ENCODE peak calls at places on chromosome 22, in six cellular contexts. One of them, this sample, is unnamed.

GRCh38 chr22:43272301-43272700 is 70.9 kb downstream of the SCUBE1 start:
- DNase-seq in endodermal cell: no peak
- DNase-seq in A549: no peak
- DNase-seq in heart right ventricle: no peak
- DNase-seq in keratinocyte: no peak
- DNase-seq in psoas muscle: no peak
- DNase-seq in this sample: no peak

GRCh38 chr22:31350410-31350863 is 4.3 kb upstream of the PATZ1 start:
- DNase-seq in A549: peak; percentile 34
- DNase-seq in heart right ventricle: no peak
- DNase-seq in endodermal cell: no peak
- DNase-seq in psoas muscle: no peak
- DNase-seq in keratinocyte: no peak
- DNase-seq in this sample: no peak

GRCh38 chr22:24232124-24232523 is 12.8 kb downstream of the GGT5 start:
- DNase-seq in psoas muscle: no peak
- DNase-seq in keratinocyte: no peak
- DNase-seq in A549: no peak
- DNase-seq in endodermal cell: no peak
- DNase-seq in heart right ventricle: no peak
- DNase-seq in this sample: no peak

GRCh38 chr22:35230839-35231584 is 26.3 kb upstream of the HMGXB4 start:
- DNase-seq in psoas muscle: no peak
- DNase-seq in keratinocyte: no peak
- DNase-seq in A549: peak; percentile 48
- DNase-seq in endodermal cell: peak; percentile 60
- DNase-seq in heart right ventricle: no peak
- DNase-seq in this sample: peak; percentile 80

GRCh38 chr22:36183446-36183845 is 18.2 kb downstream of the APOL4 start:
- DNase-seq in endodermal cell: peak; percentile 41
- DNase-seq in A549: no peak
- DNase-seq in keratinocyte: no peak
- DNase-seq in heart right ventricle: no peak
- DNase-seq in psoas muscle: no peak
- DNase-seq in this sample: no peak

GRCh38 chr22:25374871-25375270 is 155.4 kb downstream of the CRYBB2 start:
- DNase-seq in A549: no peak
- DNase-seq in heart right ventricle: no peak
- DNase-seq in keratinocyte: no peak
- DNase-seq in psoas muscle: no peak
- DNase-seq in endodermal cell: no peak
- DNase-seq in this sample: no peak

GRCh38 chr22:33917744-33918406 is 2.4 kb downstream of the LARGE1 start:
- DNase-seq in psoas muscle: no peak
- DNase-seq in A549: peak; percentile 26
- DNase-seq in endodermal cell: peak; percentile 62
- DNase-seq in keratinocyte: no peak
- DNase-seq in heart right ventricle: no peak
- DNase-seq in this sample: peak; percentile 81

GRCh38 chr22:49589811-49590210 is 237.9 kb downstream of the BRD1 start:
- DNase-seq in psoas muscle: no peak
- DNase-seq in A549: no peak
- DNase-seq in heart right ventricle: no peak
- DNase-seq in endodermal cell: no peak
- DNase-seq in keratinocyte: no peak
- DNase-seq in this sample: no peak

GRCh38 chr22:28923826-28924732 is 40.7 kb downstream of the ZNRF3 start:
- DNase-seq in keratinocyte: no peak
- DNase-seq in endodermal cell: no peak
- DNase-seq in psoas muscle: peak; percentile 61
- DNase-seq in A549: no peak
- DNase-seq in heart right ventricle: peak; percentile 20
- DNase-seq in this sample: no peak

GRCh38 chr22:22945195-22945594 is 57.6 kb downstream of the IGLL5 start:
- DNase-seq in endodermal cell: no peak
- DNase-seq in heart right ventricle: no peak
- DNase-seq in A549: no peak
- DNase-seq in keratinocyte: no peak
- DNase-seq in psoas muscle: no peak
- DNase-seq in this sample: peak; percentile 1

GRCh38 chr22:43154887-43155536 is 3.7 kb downstream of the TSPO start:
- DNase-seq in keratinocyte: no peak
- DNase-seq in endodermal cell: no peak
- DNase-seq in psoas muscle: peak; percentile 59
- DNase-seq in A549: no peak
- DNase-seq in heart right ventricle: no peak
- DNase-seq in this sample: no peak

GRCh38 chr22:49462795-49463194 is 364.9 kb downstream of the BRD1 start:
- DNase-seq in A549: no peak
- DNase-seq in psoas muscle: no peak
- DNase-seq in heart right ventricle: no peak
- DNase-seq in endodermal cell: peak; percentile 44
- DNase-seq in keratinocyte: no peak
- DNase-seq in this sample: no peak

GRCh38 chr22:32735516-32735915 is 66.0 kb upstream of the TIMP3 start:
- DNase-seq in endodermal cell: no peak
- DNase-seq in keratinocyte: no peak
- DNase-seq in psoas muscle: no peak
- DNase-seq in heart right ventricle: no peak
- DNase-seq in A549: no peak
- DNase-seq in this sample: no peak

GRCh38 chr22:25545677-25546076 is 18.8 kb upstream of the GRK3 start:
- DNase-seq in keratinocyte: no peak
- DNase-seq in psoas muscle: no peak
- DNase-seq in A549: no peak
- DNase-seq in endodermal cell: no peak
- DNase-seq in heart right ventricle: no peak
- DNase-seq in this sample: no peak

GRCh38 chr22:24580276-24580675 is 12.6 kb downstream of the LRRC75B start:
- DNase-seq in keratinocyte: peak; percentile 49
- DNase-seq in psoas muscle: no peak
- DNase-seq in heart right ventricle: no peak
- DNase-seq in endodermal cell: no peak
- DNase-seq in A549: no peak
- DNase-seq in this sample: no peak

GRCh38 chr22:44971651-44972362 is 38.0 kb downstream of the PHF21B start:
- DNase-seq in psoas muscle: no peak
- DNase-seq in heart right ventricle: no peak
- DNase-seq in keratinocyte: no peak
- DNase-seq in A549: no peak
- DNase-seq in endodermal cell: no peak
- DNase-seq in this sample: no peak

GRCh38 chr22:44973829-44974228 is 36.0 kb downstream of the PHF21B start:
- DNase-seq in psoas muscle: no peak
- DNase-seq in keratinocyte: no peak
- DNase-seq in heart right ventricle: no peak
- DNase-seq in endodermal cell: no peak
- DNase-seq in A549: no peak
- DNase-seq in this sample: no peak

GRCh38 chr22:44972363-44973083 is 37.3 kb downstream of the PHF21B start:
- DNase-seq in endodermal cell: no peak
- DNase-seq in A549: no peak
- DNase-seq in heart right ventricle: no peak
- DNase-seq in keratinocyte: no peak
- DNase-seq in psoas muscle: no peak
- DNase-seq in this sample: peak; percentile 61

GRCh38 chr22:44979154-44979553 is 30.7 kb downstream of the PHF21B start:
- DNase-seq in heart right ventricle: no peak
- DNase-seq in endodermal cell: no peak
- DNase-seq in psoas muscle: no peak
- DNase-seq in keratinocyte: no peak
- DNase-seq in A549: no peak
- DNase-seq in this sample: no peak

DNA sequence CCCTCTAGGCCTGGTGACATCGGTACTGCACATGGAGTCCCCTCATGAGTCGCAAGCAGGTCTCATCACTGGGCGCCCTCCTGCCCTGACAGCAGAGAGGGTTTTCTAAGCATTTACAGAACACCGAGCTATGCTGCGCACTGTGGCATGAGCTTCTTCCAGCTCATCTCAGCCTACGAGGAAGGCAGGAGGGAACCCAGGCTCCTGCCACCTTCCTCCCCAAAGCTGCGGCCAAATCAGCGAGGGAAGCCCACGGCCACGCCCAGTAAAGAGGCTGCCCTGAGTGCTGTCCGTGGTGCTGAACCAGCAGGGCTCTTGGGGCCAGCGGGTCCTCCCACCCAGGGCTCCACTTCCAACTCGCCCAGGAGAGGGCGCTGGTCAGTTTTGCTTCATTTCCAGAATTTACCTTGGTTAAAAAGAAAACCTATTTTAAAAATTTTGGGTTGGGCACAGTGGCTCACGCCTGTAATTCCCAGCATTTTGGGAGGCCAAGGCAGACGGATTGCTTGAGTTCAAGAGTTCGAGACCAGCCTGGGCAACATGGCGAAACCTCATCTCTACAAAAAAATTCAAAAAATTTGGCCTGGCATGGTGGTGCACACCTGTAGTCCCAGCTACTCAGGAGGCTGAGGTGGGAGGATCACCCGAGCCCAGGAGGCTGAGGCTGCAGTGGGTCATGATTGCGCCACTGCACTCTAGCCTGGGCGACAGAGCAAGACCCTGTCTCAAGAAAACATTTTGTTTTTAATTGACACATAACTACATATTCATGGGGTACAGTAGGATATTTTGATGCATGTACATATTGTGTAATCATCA is 34.2 kb downstream of the PHF21B start:
- DNase-seq in endodermal cell: peak; percentile 98
- DNase-seq in A549: peak; percentile 74
- DNase-seq in keratinocyte: peak; percentile 13
- DNase-seq in heart right ventricle: peak; percentile 80
- DNase-seq in psoas muscle: peak; percentile 68
- DNase-seq in this sample: peak; percentile 85
- TF ChIP-seq CTCF in endodermal cell: peak; percentile 96
- TF ChIP-seq CTCF in A549: peak; percentile 51
- TF ChIP-seq CTCF in keratinocyte: peak; percentile 86
- TF ChIP-seq CTCF in heart right ventricle: peak; percentile 70
- TF ChIP-seq CTCF in psoas muscle: peak; percentile 16
- TF ChIP-seq CTCF in this sample: peak; percentile 64

GRCh38 chr22:37633693-37634504 is 5.6 kb upstream of the SH3BP1 start:
- DNase-seq in keratinocyte: no peak
- DNase-seq in heart right ventricle: peak; percentile 90
- DNase-seq in endodermal cell: peak; percentile 89
- DNase-seq in psoas muscle: peak; percentile 90
- DNase-seq in A549: no peak
- DNase-seq in this sample: peak; percentile 90
- H3K4me3 ChIP-seq in keratinocyte: no peak overlapping the region
- H3K4me3 ChIP-seq in heart right ventricle: peak overlapping the region; percentile 6
- H3K4me3 ChIP-seq in endodermal cell: no peak overlapping the region
- H3K4me3 ChIP-seq in psoas muscle: peak overlapping the region; percentile 33
- H3K4me3 ChIP-seq in A549: no peak overlapping the region
- H3K4me3 ChIP-seq in this sample: peak overlapping the region; percentile 37

GRCh38 chr22:27240298-27240885 is 561.2 kb downstream of the MN1 start:
- DNase-seq in keratinocyte: no peak
- DNase-seq in psoas muscle: no peak
- DNase-seq in endodermal cell: no peak
- DNase-seq in A549: no peak
- DNase-seq in heart right ventricle: no peak
- DNase-seq in this sample: no peak
- TF ChIP-seq CTCF in keratinocyte: no peak
- TF ChIP-seq CTCF in psoas muscle: no peak
- TF ChIP-seq CTCF in endodermal cell: no peak
- TF ChIP-seq CTCF in A549: no peak
- TF ChIP-seq CTCF in heart right ventricle: no peak
- TF ChIP-seq CTCF in this sample: no peak

GRCh38 chr22:17629646-17630045 is 1.1 kb upstream of the ATP6V1E1 start:
- DNase-seq in keratinocyte: no peak
- DNase-seq in A549: no peak
- DNase-seq in heart right ventricle: no peak
- DNase-seq in endodermal cell: no peak
- DNase-seq in psoas muscle: no peak
- DNase-seq in this sample: no peak
- H3K4me3 ChIP-seq in keratinocyte: no peak overlapping the region
- H3K4me3 ChIP-seq in A549: peak overlapping the region; percentile 96
- H3K4me3 ChIP-seq in heart right ventricle: peak overlapping the region; percentile 89
- H3K4me3 ChIP-seq in endodermal cell: peak overlapping the region; percentile 96
- H3K4me3 ChIP-seq in psoas muscle: peak overlapping the region; percentile 99
- H3K4me3 ChIP-seq in this sample: peak overlapping the region; percentile 75

GRCh38 chr22:20013382-20013871 is 3.2 kb downstream of the ARVCF start:
- DNase-seq in A549: peak; percentile 33
- DNase-seq in keratinocyte: no peak
- DNase-seq in psoas muscle: peak; percentile 66
- DNase-seq in endodermal cell: peak; percentile 94
- DNase-seq in heart right ventricle: peak; percentile 76
- DNase-seq in this sample: peak; percentile 62
- TF ChIP-seq CTCF in A549: peak; percentile 37
- TF ChIP-seq CTCF in keratinocyte: peak; percentile 23
- TF ChIP-seq CTCF in psoas muscle: peak; percentile 84
- TF ChIP-seq CTCF in endodermal cell: peak; percentile 92
- TF ChIP-seq CTCF in heart right ventricle: peak; percentile 87
- TF ChIP-seq CTCF in this sample: peak; percentile 60

GRCh38 chr22:19719055-19719482 is 4.3 kb upstream of the GP1BB start:
- DNase-seq in heart right ventricle: peak; percentile 54
- DNase-seq in A549: no peak
- DNase-seq in keratinocyte: no peak
- DNase-seq in endodermal cell: no peak
- DNase-seq in psoas muscle: no peak
- DNase-seq in this sample: no peak
- H3K4me3 ChIP-seq in heart right ventricle: peak overlapping the region; percentile 61
- H3K4me3 ChIP-seq in A549: peak overlapping the region; percentile 45
- H3K4me3 ChIP-seq in keratinocyte: no peak overlapping the region
- H3K4me3 ChIP-seq in endodermal cell: no peak overlapping the region
- H3K4me3 ChIP-seq in psoas muscle: peak overlapping the region; percentile 67
- H3K4me3 ChIP-seq in this sample: no peak overlapping the region